ENCODE peak calls at places on chromosomes 16 and 17, in eight cellular contexts. A, K, X, T, U, R, B and M are unnamed samples.

GRCh38 chr16:21950782-21951521 is 2.2 kb upstream of the UQCRC2 start:
- DNase-seq in U (no peak), K (no peak), T (peak; percentile 29), A (peak; percentile 8), R (no peak), X (no peak), B (peak; percentile 46), M (no peak)

GRCh38 chr17:64441772-64442549 is 7.0 kb upstream of the MILR1 start:
- DNase-seq in U (no peak), T (peak; percentile 19), B (no peak), X (peak; percentile 66), K (no peak), A (peak; percentile 20), R (no peak), M (no peak)

GRCh38 chr17:48575066-48575582 is 3.0 kb downstream of the HOXB4 start:
- DNase-seq in K (no peak), B (no peak), R (no peak), A (no peak), T (no peak), X (no peak), U (no peak), M (peak; percentile 55)

GRCh38 chr17:39178516-39178915 is 12.6 kb upstream of the ARL5C start:
- DNase-seq in U (no peak), X (no peak), R (no peak), A (no peak), K (no peak), T (no peak), B (peak; percentile 71), M (peak; percentile 95)

GRCh38 chr17:8890671-8891070 is 23.2 kb upstream of the PIK3R6 start:
- DNase-seq in K (no peak), R (no peak), X (no peak), A (no peak), U (no peak), T (no peak), B (no peak), M (no peak)

GRCh38 chr16:30183961-30184429 is 593 bp downstream of the CORO1A start:
- DNase-seq in T (no peak), B (peak; percentile 71), U (no peak), R (peak; percentile 23), X (peak; percentile 65), K (no peak), A (no peak), M (peak; percentile 8)

GRCh38 chr17:6681671-6682070 is 30.1 kb downstream of the C17orf100 start:
- DNase-seq in U (no peak), X (no peak), R (no peak), T (no peak), K (no peak), A (no peak), B (no peak), M (no peak)

GRCh38 chr16:74868501-74868900 is 93.9 kb upstream of the FA2H start:
- DNase-seq in R (no peak), B (peak; percentile 80), X (no peak), U (peak; percentile 31), A (no peak), T (no peak), K (no peak), M (peak; percentile 47)

GRCh38 chr16:5073279-5073629 is 1.6 kb downstream of the ALG1 start:
- DNase-seq in X (no peak), U (no peak), B (no peak), K (no peak), A (no peak), T (no peak), R (no peak), M (no peak)

GRCh38 chr17:37107406-37108083 is 158.8 kb downstream of the AATF start:
- DNase-seq in X (peak; percentile 77), T (peak; percentile 81), B (peak; percentile 11), U (no peak), R (peak; percentile 45), K (no peak), A (no peak), M (no peak)

GRCh38 chr17:8922451-8922850 is 43.1 kb downstream of the PIK3R5 start:
- DNase-seq in K (no peak), B (no peak), U (no peak), X (no peak), T (no peak), A (peak; percentile 36), R (no peak), M (no peak)

GRCh38 chr17:75323043-75323591 is 33.9 kb upstream of the SLC25A19 start:
- DNase-seq in B (peak; percentile 87), T (peak; percentile 94), A (peak; percentile 97), K (peak; percentile 95), R (peak; percentile 81), U (peak; percentile 87), X (peak; percentile 92), M (peak; percentile 94)

GRCh38 chr16:89565256-89565505 is 4.7 kb downstream of the RPL13 start:
- DNase-seq in U (no peak), X (no peak), K (no peak), T (no peak), R (no peak), B (no peak), A (no peak), M (peak; percentile 66)

GRCh38 chr16:57427824-57428223 is 19.4 kb downstream of the CIAPIN1 start:
- DNase-seq in A (no peak), X (no peak), U (no peak), K (no peak), B (no peak), R (no peak), T (no peak), M (no peak)

GRCh38 chr16:10065014-10065413 is 117.2 kb downstream of the GRIN2A start:
- DNase-seq in B (peak; percentile 7), U (no peak), R (no peak), A (no peak), T (no peak), X (no peak), K (no peak), M (no peak)

GRCh38 chr17:38751144-38751802 is 1.3 kb upstream of the PSMB3 start:
- DNase-seq in T (no peak), K (no peak), A (no peak), U (peak; percentile 53), X (no peak), B (no peak), R (no peak), M (peak; percentile 67)

GRCh38 chr16:57964157-57964700 is 6.7 kb downstream of the CNGB1 start:
- DNase-seq in X (no peak), K (no peak), U (no peak), T (no peak), B (no peak), A (no peak), R (no peak), M (no peak)

GRCh38 chr17:39625198-39625769 is 1.5 kb upstream of the PPP1R1B start:
- DNase-seq in T (no peak), B (peak; percentile 28), X (no peak), U (no peak), R (no peak), K (no peak), A (no peak), M (no peak)

GRCh38 chr17:19747829-19748806 is at the start of gene ALDH3A1:
- DNase-seq in T (peak; percentile 59), K (no peak), U (no peak), X (no peak), B (peak; percentile 73), A (no peak), R (no peak), M (no peak)

GRCh38 chr16:72091217-72091616 is 2.2 kb downstream of the TXNL4B start:
- DNase-seq in B (peak; percentile 75), X (no peak), T (no peak), A (no peak), K (no peak), R (no peak), U (no peak), M (no peak)

GRCh38 chr17:58345500-58345899 is 6.5 kb downstream of the SUPT4H1 start:
- DNase-seq in R (no peak), A (no peak), X (no peak), K (no peak), T (no peak), B (no peak), U (no peak), M (no peak)

GRCh38 chr16:23119570-23119969 is 29.7 kb downstream of the USP31 start:
- DNase-seq in K (no peak), U (no peak), T (no peak), X (no peak), R (no peak), B (no peak), A (no peak), M (no peak)

GRCh38 chr16:51237861-51238378 is 86.8 kb upstream of the SALL1 start:
- DNase-seq in A (no peak), K (no peak), R (no peak), B (no peak), X (no peak), U (no peak), T (no peak), M (peak; percentile 82)

GRCh38 chr16:25478476-25478875 is 213.3 kb upstream of the HS3ST4 start:
- DNase-seq in A (no peak), B (no peak), X (no peak), R (no peak), T (no peak), K (no peak), U (no peak), M (no peak)

GRCh38 chr17:83086907-83087787 is 7.7 kb downstream of the METRNL start:
- DNase-seq in T (no peak), X (no peak), R (no peak), U (no peak), A (no peak), B (no peak), K (no peak), M (no peak)
- H3K4me1 ChIP-seq in T (peaks cover 23% of the 10 kb centered on the region), X (peaks cover 41% of the 10 kb centered on the region), R (peaks cover 7% of the 10 kb centered on the region), U (peaks cover 7% of the 10 kb centered on the region), A (peaks cover 70% of the 10 kb centered on the region), B (peaks cover 26% of the 10 kb centered on the region), K (peaks cover 25% of the 10 kb centered on the region), M (no peaks in the 10 kb centered on the region)

GRCh38 chr17:14307560-14308024 is 6.7 kb downstream of the HS3ST3B1 start:
- DNase-seq in B (no peak), K (no peak), X (no peak), R (no peak), A (no peak), U (no peak), T (no peak), M (no peak)
- H3K4me3 ChIP-seq in B (no peak overlapping the region), K (no peak overlapping the region), X (no peak overlapping the region), R (no peak overlapping the region), A (no peak overlapping the region), U (no peak overlapping the region), T (no peak overlapping the region), M (no peak overlapping the region)

GRCh38 chr16:85681255-85681654 is 7.5 kb downstream of the GINS2 start:
- DNase-seq in K (no peak), T (no peak), U (no peak), A (no peak), B (no peak), R (no peak), X (no peak), M (no peak)
- H3K36me3 ChIP-seq in K (peaks cover 26% of the 10 kb centered on the region), T (no peaks in the 10 kb centered on the region), U (peaks cover 97% of the 10 kb centered on the region), A (no peaks in the 10 kb centered on the region), B (no peaks in the 10 kb centered on the region), R (peaks cover 19% of the 10 kb centered on the region), X (no peaks in the 10 kb centered on the region), M (peaks cover 88% of the 10 kb centered on the region)

DNA sequence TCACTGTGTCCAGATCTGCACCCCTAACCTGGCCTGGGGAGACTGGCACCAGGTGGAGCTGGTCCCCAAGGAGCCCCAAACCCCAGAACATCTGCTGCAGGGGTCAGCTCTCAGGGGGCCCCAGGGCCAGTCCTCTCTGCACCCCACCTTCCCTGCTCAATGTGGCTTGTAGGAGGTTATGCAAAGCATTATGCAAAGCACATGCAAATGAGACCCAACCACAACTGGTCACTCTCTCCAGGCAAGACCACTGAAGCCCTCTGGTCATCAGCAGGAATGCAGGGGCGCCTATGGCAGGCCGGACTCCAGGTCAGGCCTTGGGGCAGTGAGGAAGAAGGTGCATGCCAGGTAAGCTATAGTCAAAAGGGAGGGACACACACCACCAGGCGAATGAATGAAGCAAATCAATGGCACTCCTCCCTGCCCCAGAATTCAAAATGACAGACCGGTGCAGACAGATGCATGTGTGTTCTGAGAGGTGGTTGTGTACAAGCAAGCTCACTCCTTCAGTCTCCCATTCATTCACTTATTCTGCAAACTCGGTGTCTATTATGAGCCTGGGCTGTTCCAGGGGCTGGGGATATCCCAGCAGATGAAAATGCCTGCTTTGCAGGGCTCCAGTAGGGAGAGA is 48.0 kb downstream of the TMEM235 start:
- DNase-seq in B (no peak), A (no peak), K (no peak), U (no peak), R (no peak), X (no peak), T (no peak), M (no peak)
- H3K4me1 ChIP-seq in B (peaks cover 5% of the 10 kb centered on the region), A (no peaks in the 10 kb centered on the region), K (peaks cover 18% of the 10 kb centered on the region), U (peaks cover 11% of the 10 kb centered on the region), R (peaks cover 10% of the 10 kb centered on the region), X (no peaks in the 10 kb centered on the region), T (no peaks in the 10 kb centered on the region), M (no peaks in the 10 kb centered on the region)